ENCODE peak calls at places on chromosomes 5 and 9, in five cellular contexts. O, C, J, P and Z are unnamed samples.

GRCh38 chr9:22053178-22053577 is 44.1 kb upstream of the CDKN2B start:
- DNase-seq in O (peak), J (no peak), P (no peak), C (no peak), Z (peak)

GRCh38 chr5:139670369-139671095 is 22.4 kb downstream of the CXXC5 start:
- DNase-seq in C (no peak), O (no peak), P (no peak), J (peak), Z (no peak)

GRCh38 chr5:6492934-6493333 is 44.3 kb downstream of the UBE2QL1 start:
- DNase-seq in C (no peak), O (peak), J (no peak), P (no peak), Z (no peak)

GRCh38 chr5:23627976-23628375 is 120.6 kb downstream of the PRDM9 start:
- DNase-seq in J (no peak), C (no peak), O (no peak), P (no peak), Z (peak)

GRCh38 chr5:95870105-95870672 is 47.7 kb upstream of the GLRX start:
- DNase-seq in O (peak), C (no peak), P (no peak), J (no peak), Z (peak)

GRCh38 chr5:36370073-36370472 is 68.4 kb upstream of the RANBP3L start:
- DNase-seq in J (no peak), P (no peak), O (no peak), C (no peak), Z (no peak)

GRCh38 chr9:104780796-104781395 is 17.0 kb downstream of the NIPSNAP3B start:
- DNase-seq in P (peak), C (no peak), J (peak), O (peak), Z (peak)

GRCh38 chr9:127521919-127522304 is 70.6 kb downstream of the LRSAM1 start:
- DNase-seq in C (no peak), J (no peak), O (no peak), P (no peak), Z (no peak)

GRCh38 chr9:4548796-4549725 is 58.8 kb downstream of the SLC1A1 start:
- DNase-seq in J (no peak), P (peak), O (peak), C (no peak), Z (no peak)